ENCODE peak calls at places on chromosomes 12 and 14, in four cellular contexts. F is GM12878, I is HepG2, A is K562. B is an unnamed sample.

GRCh38 chr12:50314629-50315312 is 31.5 kb upstream of the LIMA1 start:
- DNase-seq in F (no peak), I (peak; percentile 46), A (peak; percentile 57), B (peak; percentile 68)

GRCh38 chr14:58560208-58560607 is 77.6 kb upstream of the DACT1 start:
- DNase-seq in F (no peak), I (no peak), A (no peak), B (no peak)

GRCh38 chr12:57894577-57895292 is 46.6 kb upstream of the ATP23 start:
- DNase-seq in F (no peak), I (no peak), A (no peak), B (no peak)

GRCh38 chr14:104676694-104677505 is 12.5 kb upstream of the INF2 start:
- DNase-seq in F (no peak), I (peak; percentile 55), A (no peak), B (no peak)

GRCh38 chr12:4392223-4392742 is 12.8 kb upstream of the FGF23 start:
- DNase-seq in F (no peak), I (no peak), A (peak; percentile 38), B (no peak)

GRCh38 chr14:99410019-99410418 is 70.6 kb downstream of the SETD3 start:
- DNase-seq in F (no peak), I (no peak), A (no peak), B (no peak)

GRCh38 chr14:95156765-95157194 is 549 bp downstream of the DICER1 start:
- DNase-seq in F (no peak), I (peak; percentile 7), A (peak; percentile 31), B (peak; percentile 25)

GRCh38 chr12:100472325-100472724 is 1.3 kb upstream of the NR1H4 start:
- DNase-seq in F (no peak), I (peak; percentile 57), A (no peak), B (no peak)

GRCh38 chr14:95265106-95266094 is 54.3 kb downstream of the CLMN start:
- DNase-seq in F (peak; percentile 96), I (peak; percentile 95), A (no peak), B (no peak)

GRCh38 chr12:57096099-57096572 is 7.2 kb downstream of the NAB2 start:
- DNase-seq in F (no peak), I (no peak), A (peak; percentile 25), B (no peak)

GRCh38 chr12:113185180-113186032 is at the start of the genes DDX54 and RITA1:
- DNase-seq in F (no peak), I (peak; percentile 92), A (peak; percentile 87), B (peak; percentile 82)

GRCh38 chr12:44720265-44720664 is 155.8 kb downstream of the NELL2 start:
- DNase-seq in F (no peak), I (no peak), A (no peak), B (no peak)

GRCh38 chr12:24544368-24544767 is 404.5 kb downstream of the BCAT1 start:
- DNase-seq in F (no peak), I (no peak), A (no peak), B (no peak)

GRCh38 chr14:93305708-93306418 is 27.0 kb downstream of the BTBD7 start:
- DNase-seq in F (no peak), I (no peak), A (no peak), B (no peak)

GRCh38 chr12:126708492-126708896 is 1558.5 kb upstream of the TMEM132C start:
- DNase-seq in F (no peak), I (no peak), A (no peak), B (no peak)

GRCh38 chr12:80559766-80560165 is 115.7 kb downstream of the PTPRQ start:
- DNase-seq in F (no peak), I (no peak), A (no peak), B (no peak)

GRCh38 chr12:103780093-103780440 is 61.0 kb downstream of the NT5DC3 start:
- DNase-seq in F (no peak), I (no peak), A (no peak), B (no peak)

GRCh38 chr14:99195602-99196309 is 76.2 kb downstream of the BCL11B start:
- DNase-seq in F (no peak), I (no peak), A (no peak), B (no peak)

GRCh38 chr12:52268212-52268611 is 6.2 kb upstream of the KRT86 start:
- DNase-seq in F (no peak), I (no peak), A (no peak), B (no peak)

GRCh38 chr14:69876848-69877306 is 2.3 kb upstream of the SMOC1 start:
- DNase-seq in F (no peak), I (peak; percentile 72), A (no peak), B (no peak)

GRCh38 chr12:50050410-50051280 is 6.8 kb upstream of the ASIC1 start:
- DNase-seq in F (no peak), I (peak; percentile 46), A (peak; percentile 96), B (peak; percentile 30)

GRCh38 chr12:122891661-122892525 is 4.0 kb downstream of the VPS37B start:
- DNase-seq in F (no peak), I (no peak), A (peak; percentile 33), B (no peak)

GRCh38 chr12:68240079-68240478 is 13.3 kb downstream of the IL22 start:
- DNase-seq in F (no peak), I (no peak), A (peak; percentile 48), B (no peak)

GRCh38 chr12:54216580-54217308 is 28.0 kb upstream of the SMUG1 start:
- DNase-seq in F (no peak), I (peak; percentile 79), A (peak; percentile 95), B (peak; percentile 80)

GRCh38 chr12:43120189-43120588 is 431.8 kb downstream of the ADAMTS20 start:
- DNase-seq in F (no peak), I (no peak), A (no peak), B (no peak)

GRCh38 chr12:15738438-15739015 is 50.7 kb downstream of the EPS8 start:
- DNase-seq in F (no peak), I (no peak), A (no peak), B (no peak)

DNA sequence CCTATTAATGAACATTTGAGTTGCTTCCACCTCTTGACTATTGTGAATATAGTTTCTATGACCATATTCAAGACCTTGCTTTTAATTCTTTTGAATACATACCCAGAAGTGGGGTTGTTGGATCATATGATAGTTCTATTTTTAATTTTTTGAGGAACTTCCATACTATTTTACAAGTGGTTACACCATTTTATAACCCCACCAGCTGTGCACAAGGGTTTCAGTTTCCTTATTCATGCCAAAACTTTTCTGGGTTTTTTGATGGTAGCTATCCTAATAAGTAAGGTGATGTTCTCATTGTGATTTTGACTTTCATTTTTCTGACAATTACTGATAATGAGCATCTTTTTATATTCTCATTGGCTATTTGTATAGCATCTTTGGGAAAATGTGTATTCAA is 109.4 kb upstream of the GARIN2 start:
- DNase-seq in F (no peak), I (no peak), A (no peak), B (no peak)
- TF ChIP-seq TARDBP in F (no peak), I (no peak), A (no peak), B (no peak)

DNA sequence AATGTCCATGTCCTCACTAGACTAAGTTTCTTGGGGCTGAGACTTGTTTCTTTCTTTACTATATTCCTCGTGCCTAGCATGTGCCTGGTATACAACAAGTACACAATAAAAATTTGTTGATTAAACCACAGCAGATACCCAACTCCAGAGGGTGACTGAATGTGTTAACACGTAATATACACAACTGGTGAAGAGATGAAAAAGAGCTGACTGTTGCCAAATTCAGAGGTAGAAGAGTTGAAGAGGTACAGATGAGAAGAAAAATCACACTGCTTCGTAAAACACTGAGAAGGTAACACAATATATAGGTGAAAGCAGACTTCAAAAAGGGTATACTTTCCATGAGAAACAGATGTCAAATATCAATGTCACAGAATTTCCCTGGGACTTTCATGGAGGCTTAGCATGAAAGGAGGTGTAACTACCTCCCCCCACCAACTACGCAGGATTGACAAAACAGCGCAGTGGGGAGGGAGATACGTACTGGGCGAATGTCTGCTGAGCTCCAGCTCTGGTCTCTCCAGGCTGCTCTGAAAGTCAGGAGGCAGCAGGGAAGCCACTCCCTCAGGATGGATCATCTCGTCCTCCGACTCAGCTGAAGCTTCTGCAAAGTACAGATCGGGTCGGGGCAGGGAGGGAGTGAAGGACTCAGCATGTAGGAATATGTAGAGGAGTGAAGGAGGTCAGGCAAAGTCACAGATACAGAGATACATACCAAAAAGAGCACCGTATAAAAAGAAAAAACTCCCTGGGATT is 5.3 kb downstream of the ACIN1 start:
- DNase-seq in F (no peak), I (no peak), A (no peak), B (no peak)
- TF ChIP-seq SP1 in F (no peak), I (no peak), A (no peak), B (no peak)

GRCh38 chr12:118874698-118875548 is 106.4 kb upstream of the SRRM4 start:
- DNase-seq in F (no peak), I (no peak), A (peak; percentile 1), B (no peak)

GRCh38 chr12:118884226-118884625 is 97.1 kb upstream of the SRRM4 start:
- DNase-seq in F (no peak), I (no peak), A (no peak), B (no peak)

GRCh38 chr12:118880745-118881144 is 100.6 kb upstream of the SRRM4 start:
- DNase-seq in F (no peak), I (no peak), A (no peak), B (no peak)
- TF ChIP-seq TARDBP in F (no peak), I (no peak), A (no peak), B (no peak)

GRCh38 chr12:125343649-125344048 is 278.4 kb downstream of the AACS start:
- DNase-seq in F (no peak), I (no peak), A (no peak), B (no peak)

GRCh38 chr12:125341422-125341821 is 276.2 kb downstream of the AACS start:
- DNase-seq in F (no peak), I (no peak), A (no peak), B (no peak)

GRCh38 chr12:125346361-125346760 is 281.1 kb downstream of the AACS start:
- DNase-seq in F (no peak), I (no peak), A (no peak), B (no peak)

GRCh38 chr12:125336246-125336645 is 271.0 kb downstream of the AACS start:
- DNase-seq in F (no peak), I (no peak), A (no peak), B (no peak)

DNA sequence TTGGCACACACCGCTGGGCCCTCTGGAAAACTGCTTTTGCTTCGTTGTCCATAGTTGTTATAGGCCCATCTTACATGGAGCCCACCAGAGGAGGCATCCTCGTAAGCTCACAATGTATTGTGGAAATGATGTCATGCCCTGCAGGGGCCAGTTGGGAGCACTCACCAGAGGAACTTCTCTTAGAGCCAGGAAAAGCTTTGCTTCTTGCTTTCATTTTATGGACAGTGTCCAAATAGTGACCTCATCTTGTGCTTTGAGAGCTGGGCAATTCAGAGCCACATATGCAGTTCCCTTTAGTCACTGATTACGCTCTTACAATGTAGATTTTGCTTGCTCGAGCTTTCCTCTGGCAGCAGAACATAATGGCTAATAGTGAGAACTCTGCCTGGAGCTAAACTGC is 275.6 kb downstream of the AACS start:
- DNase-seq in F (no peak), I (peak; percentile 3), A (no peak), B (peak; percentile 10)
- TF ChIP-seq SP1 in F (no peak), I (no peak), A (no peak), B (no peak)

DNA sequence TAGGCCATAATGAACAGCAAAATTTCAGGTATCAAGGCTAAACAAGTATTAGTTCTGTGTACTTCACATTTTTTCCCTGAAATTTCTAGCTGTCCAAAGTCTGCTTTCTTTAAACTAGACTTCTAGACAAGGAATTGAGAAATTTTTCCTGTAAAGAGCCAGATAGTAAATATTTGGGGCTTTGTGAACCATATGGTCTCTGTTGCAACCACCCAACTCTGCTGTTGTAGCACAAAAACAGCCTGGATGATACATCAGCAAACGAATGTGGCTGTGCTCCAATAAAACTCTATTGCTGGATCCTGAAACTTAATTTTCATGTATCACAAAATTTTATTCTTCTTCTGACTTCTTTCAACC is 95.9 kb upstream of the SLC38A4 start:
- DNase-seq in F (no peak), I (peak; percentile 42), A (no peak), B (no peak)
- TF ChIP-seq TARDBP in F (no peak), I (no peak), A (no peak), B (no peak)

B was measured in HEK293T.